ENCODE peak calls at places on chromosome 1, in five cellular contexts. One of them, this sample, is unnamed.

GRCh38 chr1:5648410-5649165 is 343.6 kb downstream of the NPHP4 start:
- DNase-seq in adrenal gland: no peak
- DNase-seq in heart left ventricle: no peak
- DNase-seq in thoracic aorta: no peak
- DNase-seq in Peyer's patch: no peak
- DNase-seq in this sample: no peak

GRCh38 chr1:240462277-240462676 is 149.7 kb downstream of the GREM2 start:
- DNase-seq in adrenal gland: no peak
- DNase-seq in heart left ventricle: no peak
- DNase-seq in thoracic aorta: no peak
- DNase-seq in Peyer's patch: no peak
- DNase-seq in this sample: no peak

GRCh38 chr1:35187816-35188342 is 5.1 kb downstream of the SFPQ start:
- DNase-seq in adrenal gland: no peak
- DNase-seq in heart left ventricle: no peak
- DNase-seq in thoracic aorta: no peak
- DNase-seq in Peyer's patch: no peak
- DNase-seq in this sample: no peak

GRCh38 chr1:61301824-61302652 is 219.7 kb downstream of the NFIA start:
- DNase-seq in adrenal gland: no peak
- DNase-seq in heart left ventricle: no peak
- DNase-seq in thoracic aorta: no peak
- DNase-seq in Peyer's patch: no peak
- DNase-seq in this sample: no peak

GRCh38 chr1:92037400-92037799 is 7.6 kb downstream of the EPHX4 start:
- DNase-seq in adrenal gland: no peak
- DNase-seq in heart left ventricle: no peak
- DNase-seq in thoracic aorta: no peak
- DNase-seq in Peyer's patch: no peak
- DNase-seq in this sample: no peak

GRCh38 chr1:202237052-202237451 is 43.5 kb downstream of the LGR6 start:
- DNase-seq in adrenal gland: peak
- DNase-seq in heart left ventricle: no peak
- DNase-seq in thoracic aorta: no peak
- DNase-seq in Peyer's patch: no peak
- DNase-seq in this sample: no peak

GRCh38 chr1:93448983-93449805 is 1.3 kb downstream of the FNBP1L start:
- DNase-seq in adrenal gland: no peak
- DNase-seq in heart left ventricle: no peak
- DNase-seq in thoracic aorta: no peak
- DNase-seq in Peyer's patch: peak
- DNase-seq in this sample: no peak

GRCh38 chr1:51249445-51249844 is 13.4 kb downstream of the RNF11 start:
- DNase-seq in adrenal gland: no peak
- DNase-seq in heart left ventricle: no peak
- DNase-seq in thoracic aorta: no peak
- DNase-seq in Peyer's patch: no peak
- DNase-seq in this sample: no peak

GRCh38 chr1:39491146-39491921 is at the start of gene BMP8A:
- DNase-seq in adrenal gland: no peak
- DNase-seq in heart left ventricle: peak
- DNase-seq in thoracic aorta: no peak
- DNase-seq in Peyer's patch: peak
- DNase-seq in this sample: peak

GRCh38 chr1:153816283-153816904 is 41.2 kb downstream of the SLC27A3 start:
- DNase-seq in adrenal gland: no peak
- DNase-seq in heart left ventricle: no peak
- DNase-seq in thoracic aorta: no peak
- DNase-seq in Peyer's patch: no peak
- DNase-seq in this sample: no peak

GRCh38 chr1:153818876-153819275 is 43.7 kb downstream of the SLC27A3 start:
- DNase-seq in adrenal gland: no peak
- DNase-seq in heart left ventricle: no peak
- DNase-seq in thoracic aorta: no peak
- DNase-seq in Peyer's patch: no peak
- DNase-seq in this sample: no peak
- H3K27ac ChIP-seq in adrenal gland: no peak
- H3K27ac ChIP-seq in heart left ventricle: no peak
- H3K27ac ChIP-seq in thoracic aorta: no peak
- H3K27ac ChIP-seq in Peyer's patch: no peak
- H3K27ac ChIP-seq in this sample: no peak

GRCh38 chr1:57612833-57613232 is 189.0 kb upstream of the DAB1 start:
- DNase-seq in adrenal gland: no peak
- DNase-seq in heart left ventricle: no peak
- DNase-seq in thoracic aorta: no peak
- DNase-seq in Peyer's patch: no peak
- DNase-seq in this sample: no peak
- H3K27ac ChIP-seq in adrenal gland: no peak
- H3K27ac ChIP-seq in heart left ventricle: no peak
- H3K27ac ChIP-seq in thoracic aorta: no peak
- H3K27ac ChIP-seq in Peyer's patch: no peak
- H3K27ac ChIP-seq in this sample: no peak

GRCh38 chr1:154422521-154422920 is 17.4 kb downstream of the IL6R start:
- DNase-seq in adrenal gland: no peak
- DNase-seq in heart left ventricle: no peak
- DNase-seq in thoracic aorta: no peak
- DNase-seq in Peyer's patch: no peak
- DNase-seq in this sample: peak
- H3K27ac ChIP-seq in adrenal gland: no peak
- H3K27ac ChIP-seq in heart left ventricle: peak
- H3K27ac ChIP-seq in thoracic aorta: peak
- H3K27ac ChIP-seq in Peyer's patch: peak
- H3K27ac ChIP-seq in this sample: no peak

GRCh38 chr1:156126701-156127534 is 12.4 kb downstream of the LMNA start:
- DNase-seq in adrenal gland: peak
- DNase-seq in heart left ventricle: peak
- DNase-seq in thoracic aorta: no peak
- DNase-seq in Peyer's patch: no peak
- DNase-seq in this sample: peak

GRCh38 chr1:156129687-156130577 is 15.4 kb downstream of the LMNA start:
- DNase-seq in adrenal gland: peak
- DNase-seq in heart left ventricle: peak
- DNase-seq in thoracic aorta: peak
- DNase-seq in Peyer's patch: peak
- DNase-seq in this sample: peak

GRCh38 chr1:156130578-156130942 is 16.0 kb downstream of the LMNA start:
- DNase-seq in adrenal gland: no peak
- DNase-seq in heart left ventricle: no peak
- DNase-seq in thoracic aorta: no peak
- DNase-seq in Peyer's patch: no peak
- DNase-seq in this sample: no peak

GRCh38 chr1:156126043-156126700 is 11.7 kb downstream of the LMNA start:
- DNase-seq in adrenal gland: peak
- DNase-seq in heart left ventricle: peak
- DNase-seq in thoracic aorta: peak
- DNase-seq in Peyer's patch: no peak
- DNase-seq in this sample: peak

DNA sequence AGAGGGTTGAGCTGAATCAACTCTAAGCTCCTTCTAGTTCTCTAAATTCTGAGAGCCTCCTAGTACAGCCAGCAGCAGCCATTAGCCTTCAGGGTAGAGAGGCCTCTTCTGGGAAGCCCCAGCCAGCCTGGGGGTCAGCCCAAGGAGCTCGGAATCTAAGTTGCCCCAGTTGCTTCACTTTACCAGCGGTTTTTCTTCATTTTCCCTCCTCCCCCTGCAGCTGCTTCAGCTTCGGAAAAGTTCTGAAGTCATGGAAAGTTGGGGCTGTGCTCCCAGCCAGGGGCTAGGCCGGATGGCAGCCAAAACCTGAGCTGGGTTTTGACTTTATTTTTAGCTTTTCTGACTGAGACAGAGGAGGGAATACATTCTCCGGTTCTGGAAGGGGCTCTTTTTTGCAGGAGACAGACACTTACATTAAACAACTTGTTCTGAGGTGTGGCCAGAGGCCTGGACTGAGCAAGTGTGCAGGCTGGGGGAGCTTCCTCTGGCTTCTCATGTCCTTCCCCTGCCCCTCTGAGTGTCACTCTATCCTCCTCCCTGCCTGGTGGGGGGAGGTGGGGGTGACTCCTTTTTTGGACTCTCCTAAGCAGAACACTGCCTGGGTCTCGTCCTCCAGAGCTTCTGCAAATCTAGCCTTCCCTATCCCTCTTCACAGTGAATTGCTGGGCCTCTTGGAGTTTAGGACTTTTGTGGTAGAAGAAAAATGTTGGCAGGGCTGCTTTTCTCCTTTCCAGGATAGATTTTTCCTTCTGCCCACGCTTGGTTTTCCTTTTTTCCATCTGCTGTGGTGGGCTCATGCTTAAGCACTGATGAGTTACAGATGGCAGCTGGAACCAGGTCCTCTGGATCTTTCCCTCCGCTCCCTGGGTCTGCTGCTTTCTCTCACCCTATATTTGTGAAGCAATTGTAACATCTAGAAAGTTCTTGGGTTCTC is 14.5 kb downstream of the LMNA start:
- DNase-seq in adrenal gland: peak
- DNase-seq in heart left ventricle: peak
- DNase-seq in thoracic aorta: no peak
- DNase-seq in Peyer's patch: no peak
- DNase-seq in this sample: no peak
- H3K27ac ChIP-seq in adrenal gland: peak
- H3K27ac ChIP-seq in heart left ventricle: peak
- H3K27ac ChIP-seq in thoracic aorta: peak
- H3K27ac ChIP-seq in Peyer's patch: peak
- H3K27ac ChIP-seq in this sample: peak

This sample was measured in lower lobe of right lung.